ENCODE peak calls at places on chromosomes 2 and 18, in eight cellular contexts. V is GM12878, E is body of pancreas, B is tibial nerve, N is Peyer's patch, Q is A549, R is transverse colon, M is NB4. D is an unnamed sample.

GRCh38 chr2:165911231-165911630 is 42.3 kb downstream of the TTC21B start:
- DNase-seq in V (no peak), E (no peak), B (no peak), N (no peak), Q (no peak), R (no peak), M (no peak), D (no peak)

GRCh38 chr2:239533917-239534316 is 133.1 kb upstream of the HDAC4 start:
- DNase-seq in V (no peak), E (no peak), B (peak; percentile 53), N (no peak), Q (no peak), R (no peak), M (no peak), D (no peak)

GRCh38 chr2:201220102-201220570 is 37.2 kb downstream of the CASP10 start:
- DNase-seq in V (no peak), E (peak; percentile 35), B (no peak), N (no peak), Q (no peak), R (peak; percentile 51), M (no peak), D (peak; percentile 45)

GRCh38 chr2:127853667-127854066 is 4.3 kb downstream of the POLR2D start:
- DNase-seq in V (no peak), E (no peak), B (no peak), N (no peak), Q (no peak), R (no peak), M (no peak), D (no peak)

GRCh38 chr2:25976884-25977741 is 5.2 kb downstream of the KIF3C start:
- DNase-seq in V (no peak), E (no peak), B (no peak), N (no peak), Q (peak; percentile 78), R (no peak), M (no peak), D (no peak)

GRCh38 chr2:55391155-55391554 is 28.5 kb downstream of the CCDC88A start:
- DNase-seq in V (no peak), E (no peak), B (no peak), N (no peak), Q (peak; percentile 12), R (no peak), M (no peak), D (no peak)

GRCh38 chr2:106197878-106198277 is 3.8 kb upstream of the UXS1 start:
- DNase-seq in V (no peak), E (no peak), B (no peak), N (no peak), Q (no peak), R (no peak), M (peak; percentile 89), D (no peak)

GRCh38 chr2:77571545-77571944 is 49.4 kb upstream of the LRRTM4 start:
- DNase-seq in V (no peak), E (no peak), B (no peak), N (no peak), Q (no peak), R (no peak), M (no peak), D (no peak)

DNA sequence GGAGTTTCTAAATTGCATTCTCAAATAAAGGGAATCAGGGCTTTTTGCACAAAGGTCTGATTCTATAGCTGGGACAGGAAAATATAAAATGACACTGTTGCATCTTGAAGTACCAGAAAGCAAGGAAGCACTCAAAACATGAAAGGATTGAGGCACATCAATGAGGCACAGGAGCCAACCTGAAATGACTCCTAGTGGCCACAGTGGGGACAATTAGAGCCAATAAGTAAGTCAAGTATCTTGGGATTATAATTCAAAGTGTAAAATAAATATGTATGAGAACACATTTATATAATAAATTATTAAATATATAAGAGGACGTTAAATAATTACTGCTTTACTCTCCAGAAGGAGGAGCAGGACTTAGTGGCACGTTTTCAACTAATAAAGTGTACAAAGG is 1259.5 kb upstream of the CDH2 start:
- DNase-seq in V (no peak), E (no peak), B (no peak), N (no peak), Q (no peak), R (no peak), M (no peak), D (no peak)
- TF ChIP-seq CTCF in V (no peak), E (no peak), B (no peak), N (no peak), Q (no peak), R (no peak), M (no peak), D (no peak)

GRCh38 chr2:63789318-63790051 is 52.2 kb upstream of the UGP2 start:
- DNase-seq in V (no peak), E (no peak), B (no peak), N (no peak), Q (no peak), R (no peak), M (no peak), D (no peak)

GRCh38 chr2:63780483-63781155 is 61.1 kb upstream of the UGP2 start:
- DNase-seq in V (no peak), E (no peak), B (no peak), N (no peak), Q (no peak), R (no peak), M (no peak), D (no peak)

GRCh38 chr2:63786506-63786905 is 55.2 kb upstream of the UGP2 start:
- DNase-seq in V (no peak), E (no peak), B (no peak), N (no peak), Q (no peak), R (no peak), M (no peak), D (no peak)

GRCh38 chr2:63788070-63788469 is 53.6 kb upstream of the UGP2 start:
- DNase-seq in V (no peak), E (no peak), B (no peak), N (no peak), Q (no peak), R (no peak), M (no peak), D (no peak)

DNA sequence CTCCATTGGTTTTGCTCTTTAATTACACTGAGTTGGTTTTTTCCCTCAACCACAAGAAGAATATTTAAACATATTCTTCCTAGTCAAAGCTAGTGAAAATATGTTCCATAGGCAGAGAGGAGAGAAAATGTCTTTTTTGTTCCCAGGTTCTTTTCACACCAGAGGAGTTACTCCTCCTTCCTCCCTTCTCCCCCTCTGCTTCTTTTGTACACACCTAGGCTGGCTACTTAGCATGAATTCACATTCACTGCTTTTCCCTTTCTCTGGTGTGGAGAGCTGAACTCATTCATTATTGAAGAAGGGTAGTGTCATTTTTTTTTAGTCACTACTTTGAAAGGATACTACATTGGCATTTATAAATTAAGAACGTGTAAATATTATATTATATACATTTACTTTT is 56.6 kb upstream of the UGP2 start:
- DNase-seq in V (no peak), E (no peak), B (no peak), N (no peak), Q (no peak), R (no peak), M (no peak), D (no peak)
- H3K4me3 ChIP-seq in V (no peak overlapping the region), E (no peak overlapping the region), B (no peak overlapping the region), N (no peak overlapping the region), Q (no peak overlapping the region), R (no peak overlapping the region), M (no peak overlapping the region), D (no peak overlapping the region)

GRCh38 chr2:70088508-70089219 is 1.4 kb downstream of the PCBP1 start:
- DNase-seq in V (no peak), E (no peak), B (no peak), N (peak; percentile 52), Q (no peak), R (no peak), M (no peak), D (no peak)

GRCh38 chr2:70086278-70086837 is 919 bp upstream of the PCBP1 start:
- DNase-seq in V (peak; percentile 77), E (peak; percentile 68), B (peak; percentile 56), N (peak; percentile 89), Q (peak; percentile 94), R (peak; percentile 66), M (peak; percentile 94), D (peak; percentile 68)

GRCh38 chr2:70085711-70086277 is 1.5 kb upstream of the PCBP1 start:
- DNase-seq in V (no peak), E (no peak), B (no peak), N (peak; percentile 45), Q (no peak), R (no peak), M (no peak), D (no peak)

GRCh38 chr2:70087703-70088507 is 628 bp downstream of the PCBP1 start:
- DNase-seq in V (no peak), E (peak; percentile 60), B (no peak), N (peak; percentile 73), Q (peak; percentile 74), R (peak; percentile 62), M (peak; percentile 78), D (peak; percentile 61)

DNA sequence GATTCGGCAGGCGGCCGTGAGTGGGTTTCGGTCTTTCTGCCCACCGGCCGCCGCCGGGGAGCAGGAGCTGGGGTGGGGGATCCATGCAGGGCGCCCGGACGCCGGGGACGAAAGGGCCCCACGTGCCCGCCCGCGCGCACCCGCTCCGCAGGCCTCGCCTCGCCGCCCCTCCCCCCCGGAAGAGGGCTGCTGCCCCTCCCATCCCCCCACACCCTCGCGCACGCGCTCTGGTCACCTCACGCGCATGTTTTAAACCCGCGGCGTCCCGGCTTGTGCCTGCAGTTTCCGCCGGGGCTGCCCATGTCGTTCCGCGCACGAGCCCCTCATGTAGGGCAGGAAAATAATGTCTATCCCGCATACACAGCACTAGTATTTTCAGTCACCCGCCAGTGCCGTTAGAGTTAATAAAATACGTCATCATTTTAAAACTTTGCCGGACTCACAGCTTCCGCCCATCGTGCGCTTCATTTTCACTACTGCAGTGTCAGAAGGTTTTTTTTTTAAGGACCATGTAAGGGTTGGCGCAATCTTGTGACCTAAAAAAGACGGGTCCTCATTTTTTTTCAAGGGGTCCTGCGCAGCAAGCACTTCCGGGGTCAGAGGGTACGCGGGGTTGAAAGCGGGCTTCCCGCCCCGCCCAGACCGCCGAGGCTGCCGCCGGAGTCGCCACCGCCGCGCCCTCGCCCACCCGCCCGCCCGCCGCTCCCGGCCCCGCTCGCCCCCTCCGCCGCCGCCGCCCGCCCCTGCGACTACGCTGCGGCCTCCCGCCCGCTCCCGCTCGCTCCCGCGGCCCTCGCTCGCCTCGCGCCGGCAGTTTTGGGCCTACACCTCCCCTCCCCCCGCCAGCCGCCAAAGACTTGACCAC is at the start of gene PCBP1:
- DNase-seq in V (peak; percentile 84), E (peak; percentile 97), B (peak; percentile 94), N (peak; percentile 98), Q (peak; percentile 97), R (peak; percentile 97), M (peak; percentile 96), D (peak; percentile 97)
- TF ChIP-seq POLR2A in V (no peak), E (peak; percentile 88), B (peak; percentile 94), N (peak; percentile 87), Q (peak; percentile 57), R (peak; percentile 91), M (peak; percentile 60), D (no peak)

DNA sequence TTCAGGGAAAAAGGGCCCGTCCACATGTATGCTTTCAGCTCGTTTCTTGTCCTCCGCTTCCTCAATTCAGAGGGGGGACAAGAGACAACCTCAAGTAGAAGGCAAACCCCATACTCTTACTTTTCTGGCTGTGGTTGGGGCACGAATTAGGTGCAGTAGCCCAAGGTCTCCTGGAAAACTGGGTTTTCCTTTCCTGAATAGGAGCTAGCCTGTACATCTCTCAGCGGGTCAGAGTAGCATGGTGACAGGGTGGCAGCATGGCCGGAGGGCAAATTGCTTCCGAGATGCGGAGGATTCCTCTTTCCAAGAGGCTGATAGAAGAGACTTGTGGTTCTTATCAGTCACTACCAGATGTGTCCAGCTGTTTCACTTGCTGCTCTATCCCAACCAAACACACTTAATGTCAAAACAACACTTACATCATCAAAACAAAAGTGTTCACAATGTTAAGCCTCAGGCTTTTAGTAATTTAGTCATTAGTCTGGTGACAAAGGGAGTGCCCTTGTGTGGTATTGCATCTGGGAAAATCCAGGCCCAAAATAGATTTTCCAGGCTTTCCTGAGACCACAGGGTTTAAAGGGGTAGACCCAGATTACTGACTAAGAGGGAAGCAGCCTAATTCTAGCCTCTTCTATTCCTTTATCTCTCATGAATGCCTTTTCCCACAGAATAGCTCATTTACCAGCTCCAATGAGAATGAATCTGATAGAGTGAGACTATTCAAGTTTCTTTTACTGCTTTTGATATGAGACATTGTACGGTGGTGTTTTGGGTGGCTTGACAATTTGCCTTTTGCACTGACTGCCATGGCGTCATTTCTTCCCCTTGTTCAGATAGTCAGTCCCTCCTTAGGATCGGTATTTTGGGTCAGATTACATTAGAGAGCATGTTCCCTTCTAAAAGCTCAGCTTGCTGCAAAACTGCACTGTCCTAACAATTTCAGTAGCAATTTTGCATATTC is 162.0 kb downstream of the LTBP1 start:
- DNase-seq in V (no peak), E (no peak), B (no peak), N (no peak), Q (peak; percentile 38), R (no peak), M (no peak), D (no peak)
- TF ChIP-seq CTCF in V (no peak), E (no peak), B (no peak), N (no peak), Q (no peak), R (no peak), M (no peak), D (no peak)